ENCODE peak calls at places on chromosomes 3 and 15, in ten cellular contexts. S, R, G, U, K, L, F, X, C and O are unnamed samples.

GRCh38 chr15:64503197-64503596 is 42.8 kb downstream of the ZNF609 start:
- DNase-seq in S (no peak), R (no peak), G (peak; percentile 67), U (no peak), K (peak; percentile 5), L (no peak), F (peak; percentile 50), X (peak; percentile 64), C (peak; percentile 57), O (peak; percentile 23)

GRCh38 chr3:58608648-58609047 is 31.5 kb upstream of the FAM107A start:
- DNase-seq in S (no peak), R (peak; percentile 43), G (no peak), U (no peak), K (no peak), L (no peak), F (no peak), X (no peak), C (no peak), O (peak; percentile 77)

GRCh38 chr3:18657858-18658820 is 233.0 kb upstream of the SATB1 start:
- DNase-seq in S (no peak), R (peak; percentile 12), G (no peak), U (no peak), K (no peak), L (peak; percentile 28), F (no peak), X (no peak), C (no peak), O (no peak)

GRCh38 chr3:100402150-100402706 is 889 bp downstream of the LNP1 start:
- DNase-seq in S (no peak), R (no peak), G (peak; percentile 42), U (no peak), K (peak; percentile 27), L (peak; percentile 55), F (peak; percentile 55), X (peak; percentile 70), C (peak; percentile 52), O (no peak)

GRCh38 chr3:17852217-17852616 is 109.8 kb upstream of the TBC1D5 start:
- DNase-seq in S (no peak), R (no peak), G (no peak), U (no peak), K (no peak), L (no peak), F (no peak), X (no peak), C (no peak), O (no peak)

GRCh38 chr15:68431792-68432401 is at the start of gene ITGA11:
- DNase-seq in S (peak; percentile 92), R (peak; percentile 43), G (peak; percentile 59), U (peak; percentile 56), K (no peak), L (no peak), F (peak; percentile 51), X (peak; percentile 81), C (peak; percentile 56), O (no peak)

GRCh38 chr15:45157974-45158373 is 28.2 kb downstream of the DUOX1 start:
- DNase-seq in S (no peak), R (no peak), G (peak; percentile 85), U (no peak), K (no peak), L (no peak), F (peak; percentile 84), X (no peak), C (peak; percentile 87), O (peak; percentile 31)

GRCh38 chr15:68982976-68983550 is 31.4 kb upstream of the NOX5 start:
- DNase-seq in S (no peak), R (no peak), G (no peak), U (no peak), K (no peak), L (no peak), F (no peak), X (no peak), C (no peak), O (no peak)

GRCh38 chr3:18429021-18429745 is 4.0 kb upstream of the SATB1 start:
- DNase-seq in S (no peak), R (no peak), G (no peak), U (no peak), K (no peak), L (peak; percentile 50), F (no peak), X (no peak), C (no peak), O (no peak)

GRCh38 chr15:94239474-94239873 is 8.1 kb downstream of the MCTP2 start:
- DNase-seq in S (no peak), R (no peak), G (no peak), U (no peak), K (no peak), L (no peak), F (no peak), X (no peak), C (no peak), O (no peak)

GRCh38 chr15:73982251-73982962 is 9.7 kb downstream of the STOML1 start:
- DNase-seq in S (peak; percentile 96), R (no peak), G (peak; percentile 89), U (peak; percentile 72), K (no peak), L (peak; percentile 83), F (peak; percentile 97), X (no peak), C (peak; percentile 95), O (no peak)
- H3K4me3 ChIP-seq in S (no peak overlapping the region), R (no peak overlapping the region), G (no peak overlapping the region), U (no peak overlapping the region), K (no peak overlapping the region), L (no peak overlapping the region), F (no peak overlapping the region), X (no peak overlapping the region), C (no peak overlapping the region), O (no peak overlapping the region)

DNA sequence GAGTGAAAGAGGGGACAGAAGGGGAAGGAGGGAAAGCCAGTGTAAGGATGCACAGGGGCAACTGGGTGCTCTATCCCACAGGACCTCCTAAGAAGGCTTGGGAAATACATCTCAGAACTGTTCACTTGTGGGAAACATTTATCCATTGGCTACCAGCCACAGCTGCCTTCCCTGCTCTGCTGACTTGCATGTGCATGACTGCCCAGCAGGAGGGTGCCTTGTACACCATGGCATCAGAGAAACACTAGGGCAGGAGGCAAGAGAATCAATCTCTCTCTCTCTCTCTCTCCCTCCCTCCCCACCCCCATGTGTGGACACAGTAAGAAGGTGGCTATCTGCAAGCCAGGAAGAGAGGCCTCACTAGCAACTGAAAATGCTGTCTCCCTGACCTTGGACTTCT is 62.9 kb upstream of the ZBTB38 start:
- DNase-seq in S (no peak), R (no peak), G (peak; percentile 80), U (no peak), K (no peak), L (peak; percentile 88), F (peak; percentile 68), X (no peak), C (peak; percentile 70), O (no peak)
- TF ChIP-seq CTCF in S (no peak), R (no peak), G (peak; percentile 45), U (no peak), K (no peak), L (peak; percentile 40), F (peak; percentile 32), X (peak; percentile 30), C (peak; percentile 42), O (no peak)

GRCh38 chr3:98038876-98039275 is 3.8 kb upstream of the GABRR3 start:
- DNase-seq in S (no peak), R (no peak), G (no peak), U (no peak), K (no peak), L (no peak), F (no peak), X (no peak), C (no peak), O (no peak)
- H3K4me3 ChIP-seq in S (no peak overlapping the region), R (no peak overlapping the region), G (no peak overlapping the region), U (no peak overlapping the region), K (peak overlapping the region; percentile 63), L (no peak overlapping the region), F (no peak overlapping the region), X (no peak overlapping the region), C (no peak overlapping the region), O (no peak overlapping the region)

DNA sequence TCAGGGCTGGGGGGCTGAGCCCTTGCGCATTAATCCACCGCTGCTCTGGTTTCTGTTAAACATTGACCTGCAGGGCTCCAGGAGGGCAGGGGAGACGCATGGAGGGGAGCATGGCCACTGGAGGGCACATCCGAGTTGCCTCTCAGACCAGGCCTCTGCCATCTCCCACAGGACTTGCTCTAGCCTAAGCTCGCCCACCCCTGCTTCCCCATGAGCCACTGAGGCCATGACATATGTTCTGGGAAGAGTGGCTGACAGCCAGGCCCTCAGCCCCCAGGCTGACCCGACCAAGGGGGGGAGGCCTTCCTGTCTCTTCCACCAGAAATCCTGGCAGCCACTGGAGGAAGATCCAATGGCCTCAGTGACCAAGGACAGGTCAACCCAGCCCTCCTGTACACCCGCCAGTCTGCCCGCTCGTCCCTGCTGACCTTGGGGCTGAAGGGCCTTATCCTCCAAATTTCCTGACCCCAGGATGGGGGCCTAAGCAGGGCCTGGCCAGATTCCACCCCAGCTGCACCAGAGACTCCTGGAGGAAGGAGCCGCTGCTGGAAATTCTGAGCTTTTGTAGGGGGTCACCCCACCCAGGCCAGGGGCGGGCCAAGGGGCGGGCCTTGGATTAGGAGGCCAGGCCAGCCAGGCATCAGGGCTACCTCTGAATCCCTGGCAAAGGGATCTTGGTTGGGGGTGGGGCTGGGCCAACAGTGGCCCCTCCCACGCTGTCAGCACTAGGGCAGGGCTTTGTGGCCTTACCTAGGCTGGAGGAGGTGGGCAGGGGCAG is at the start of gene HYAL1:
- DNase-seq in S (no peak), R (peak; percentile 68), G (peak; percentile 33), U (peak; percentile 86), K (no peak), L (no peak), F (no peak), X (peak; percentile 60), C (peak; percentile 31), O (no peak)
- TF ChIP-seq CTCF in S (no peak), R (no peak), G (peak; percentile 5), U (no peak), K (no peak), L (peak; percentile 24), F (no peak), X (peak; percentile 16), C (peak; percentile 2), O (peak; percentile 54)

GRCh38 chr3:11136871-11137626 is 17.2 kb upstream of the HRH1 start:
- DNase-seq in S (peak; percentile 96), R (no peak), G (peak; percentile 100), U (no peak), K (no peak), L (peak; percentile 93), F (peak; percentile 100), X (no peak), C (peak; percentile 100), O (peak; percentile 100)
- H3K4me3 ChIP-seq in S (peak overlapping the region; percentile 36), R (no peak overlapping the region), G (peak overlapping the region; percentile 61), U (no peak overlapping the region), K (no peak overlapping the region), L (peak overlapping the region; percentile 49), F (peak overlapping the region; percentile 49), X (no peak overlapping the region), C (peak overlapping the region; percentile 36), O (peak overlapping the region; percentile 41)